ENCODE peak calls at places on chromosomes 11 and 22, in eight cellular contexts. Q, V, B, U, K, D, C and Y are unnamed samples.

GRCh38 chr11:11989774-11990744 is 18.4 kb downstream of the DKK3 start:
- DNase-seq in Q (peak), V (no peak), B (peak), U (no peak), K (no peak), D (no peak), C (no peak), Y (no peak)

GRCh38 chr22:19174106-19175025 is 4.2 kb downstream of the SLC25A1 start:
- DNase-seq in Q (peak), V (no peak), B (no peak), U (no peak), K (no peak), D (no peak), C (peak), Y (peak)

GRCh38 chr22:38850399-38850798 is 6.6 kb upstream of the NPTXR start:
- DNase-seq in Q (no peak), V (no peak), B (no peak), U (no peak), K (no peak), D (no peak), C (no peak), Y (no peak)

GRCh38 chr11:61553373-61554171 is 27.3 kb downstream of the SYT7 start:
- DNase-seq in Q (no peak), V (no peak), B (no peak), U (no peak), K (no peak), D (no peak), C (no peak), Y (no peak)

GRCh38 chr11:45252134-45252856 is 33.8 kb downstream of the SYT13 start:
- DNase-seq in Q (peak), V (no peak), B (peak), U (no peak), K (peak), D (no peak), C (peak), Y (peak)

GRCh38 chr11:32968541-32968940 is 47.1 kb upstream of the DEPDC7 start:
- DNase-seq in Q (no peak), V (no peak), B (no peak), U (no peak), K (no peak), D (no peak), C (no peak), Y (no peak)

GRCh38 chr11:75097173-75097557 is 489 bp upstream of the OR2AT4 start:
- DNase-seq in Q (no peak), V (no peak), B (no peak), U (no peak), K (no peak), D (no peak), C (no peak), Y (no peak)

GRCh38 chr11:17572791-17573460 is 25.9 kb downstream of the OTOG start:
- DNase-seq in Q (no peak), V (no peak), B (no peak), U (no peak), K (no peak), D (no peak), C (no peak), Y (no peak)

GRCh38 chr11:67160872-67161783 is 42.1 kb downstream of the KDM2A start:
- DNase-seq in Q (no peak), V (no peak), B (no peak), U (no peak), K (no peak), D (no peak), C (peak), Y (no peak)

GRCh38 chr22:32203181-32204105 is 1.4 kb downstream of the RFPL2 start:
- DNase-seq in Q (no peak), V (peak), B (no peak), U (no peak), K (peak), D (no peak), C (no peak), Y (no peak)

GRCh38 chr11:65433657-65434056 is 11.1 kb downstream of the NEAT1 start:
- DNase-seq in Q (peak), V (no peak), B (no peak), U (no peak), K (no peak), D (no peak), C (no peak), Y (no peak)

GRCh38 chr11:65043881-65044501 is 3.0 kb downstream of the SAC3D1 start:
- DNase-seq in Q (peak), V (no peak), B (no peak), U (no peak), K (peak), D (no peak), C (peak), Y (peak)

GRCh38 chr22:43479311-43479710 is 67.5 kb downstream of the MPPED1 start:
- DNase-seq in Q (no peak), V (no peak), B (no peak), U (no peak), K (no peak), D (no peak), C (no peak), Y (no peak)

GRCh38 chr11:130431337-130431773 is 2.9 kb upstream of the ADAMTS8 start:
- DNase-seq in Q (peak), V (peak), B (peak), U (no peak), K (peak), D (peak), C (peak), Y (peak)

GRCh38 chr11:110376711-110377324 is 52.9 kb upstream of the FDX1 start:
- DNase-seq in Q (peak), V (peak), B (peak), U (peak), K (peak), D (no peak), C (peak), Y (peak)

GRCh38 chr11:101128571-101129202 is 926 bp downstream of the PGR start:
- DNase-seq in Q (no peak), V (no peak), B (no peak), U (no peak), K (no peak), D (no peak), C (no peak), Y (peak)

GRCh38 chr11:112806876-112807275 is 154.3 kb upstream of the NCAM1 start:
- DNase-seq in Q (no peak), V (no peak), B (peak), U (no peak), K (no peak), D (no peak), C (no peak), Y (no peak)

GRCh38 chr11:34243620-34244493 is 114.0 kb downstream of the ABTB2 start:
- DNase-seq in Q (peak), V (no peak), B (no peak), U (peak), K (peak), D (no peak), C (peak), Y (peak)

GRCh38 chr11:8315463-8315862 is 51.8 kb upstream of the LMO1 start:
- DNase-seq in Q (no peak), V (peak), B (no peak), U (no peak), K (no peak), D (no peak), C (no peak), Y (no peak)

GRCh38 chr11:36672815-36673450 is 74.9 kb upstream of the RAG2 start:
- DNase-seq in Q (peak), V (peak), B (peak), U (peak), K (peak), D (no peak), C (peak), Y (no peak)